ENCODE peak calls at places on chromosomes 16 and 17, in five cellular contexts. F, R, G, X and J are unnamed samples. For H3K4me1, the result is how much of the 10 kb centered on the place peaks cover.

GRCh38 chr16:46972971-46973456 is 460 bp downstream of the DNAJA2 start:
- DNase-seq in F (peak), X (peak), G (peak), R (peak), J (no peak)

GRCh38 chr16:24382929-24383328 is 126.8 kb downstream of the CACNG3 start:
- DNase-seq in X (no peak), R (no peak), G (no peak), F (no peak), J (no peak)

GRCh38 chr17:4584125-4584834 is at the start of gene SMTNL2:
- DNase-seq in G (no peak), F (peak), X (no peak), R (peak), J (no peak)

GRCh38 chr17:41527076-41528023 is 758 bp downstream of the KRT19 start:
- DNase-seq in F (no peak), X (no peak), G (peak), R (no peak), J (no peak)

GRCh38 chr17:43616865-43617264 is 44.9 kb downstream of the MEOX1 start:
- DNase-seq in R (no peak), G (no peak), X (no peak), F (no peak), J (no peak)

GRCh38 chr17:4453821-4454591 is 20.3 kb downstream of the SPNS3 start:
- DNase-seq in F (no peak), R (no peak), G (no peak), X (no peak), J (no peak)

GRCh38 chr17:81980122-81980521 is 2.7 kb downstream of the ASPSCR1 start:
- DNase-seq in G (no peak), F (no peak), X (no peak), R (no peak), J (no peak)

GRCh38 chr16:19377864-19378263 is 39.8 kb upstream of the TMC5 start:
- DNase-seq in F (no peak), X (no peak), G (no peak), R (no peak), J (no peak)

GRCh38 chr17:4605826-4606225 is 21.5 kb downstream of the SMTNL2 start:
- DNase-seq in F (no peak), R (peak), G (no peak), X (no peak), J (no peak)

GRCh38 chr16:75616541-75617010 is 6.5 kb downstream of the ADAT1 start:
- DNase-seq in G (no peak), F (no peak), R (no peak), X (no peak), J (no peak)

GRCh38 chr17:78120971-78121800 is 7.4 kb downstream of the TMC6 start:
- DNase-seq in F (no peak), R (no peak), G (no peak), X (no peak), J (no peak)

GRCh38 chr16:88116121-88116900 is 165.1 kb downstream of the BANP start:
- DNase-seq in X (no peak), R (no peak), F (no peak), G (no peak), J (no peak)

GRCh38 chr17:78230996-78231931 is at the start of gene TMEM235:
- DNase-seq in R (no peak), X (no peak), G (no peak), F (no peak), J (no peak)

GRCh38 chr17:11511696-11512095 is 86.6 kb upstream of the DNAH9 start:
- DNase-seq in X (no peak), G (no peak), R (no peak), F (no peak), J (no peak)

GRCh38 chr16:9148376-9149015 is 57.1 kb downstream of the HAPSTR1 start:
- DNase-seq in X (no peak), R (no peak), F (no peak), G (no peak), J (no peak)

GRCh38 chr17:78117027-78117981 is 11.3 kb downstream of the TMC6 start:
- DNase-seq in F (no peak), R (no peak), G (no peak), X (no peak), J (no peak)

GRCh38 chr17:77323413-77324171 is 182.8 kb downstream of the SEC14L1 start:
- DNase-seq in G (no peak), R (no peak), F (peak), X (no peak), J (no peak)

GRCh38 chr17:61805399-61805798 is 57.9 kb downstream of the BRIP1 start:
- DNase-seq in F (no peak), G (no peak), X (no peak), R (no peak), J (no peak)

GRCh38 chr16:86834451-86835035 is 256.2 kb downstream of the FOXL1 start:
- DNase-seq in X (no peak), G (no peak), F (peak), R (no peak), J (no peak)

GRCh38 chr16:4891886-4892216 is 44.6 kb downstream of the UBN1 start:
- DNase-seq in X (no peak), F (no peak), G (no peak), R (no peak), J (no peak)

GRCh38 chr17:72588961-72589360 is 468.1 kb downstream of the SOX9 start:
- DNase-seq in R (no peak), G (peak), X (no peak), F (no peak), J (no peak)

GRCh38 chr17:14427914-14428639 is 127.2 kb downstream of the HS3ST3B1 start:
- DNase-seq in R (no peak), F (no peak), G (no peak), X (no peak), J (no peak)

GRCh38 chr17:78355701-78356100 is 4.2 kb downstream of the SOCS3 start:
- DNase-seq in G (no peak), F (no peak), X (no peak), R (no peak), J (no peak)

GRCh38 chr16:74773431-74774222 is 993 bp downstream of the FA2H start:
- DNase-seq in X (no peak), R (no peak), F (no peak), G (no peak), J (no peak)

GRCh38 chr17:6269474-6269873 is 165.4 kb downstream of the AIPL1 start:
- DNase-seq in G (no peak), R (peak), F (no peak), X (no peak), J (no peak)

GRCh38 chr16:67530013-67530939 is 1.6 kb downstream of the RIPOR1 start:
- DNase-seq in F (peak), R (peak), G (peak), X (peak), J (no peak)

GRCh38 chr16:23753908-23754593 is 775 bp upstream of the CHP2 start:
- DNase-seq in F (no peak), X (peak), G (no peak), R (no peak), J (no peak)

GRCh38 chr17:72456026-72456569 is 335.3 kb downstream of the SOX9 start:
- DNase-seq in R (no peak), X (no peak), G (no peak), F (no peak), J (no peak)

GRCh38 chr17:81910840-81911276 is 341 bp downstream of the PCYT2 start:
- DNase-seq in R (no peak), G (no peak), X (no peak), F (no peak), J (no peak)

GRCh38 chr17:8341456-8341855 is 1.8 kb downstream of the ODF4 start:
- DNase-seq in R (no peak), G (no peak), X (no peak), F (no peak), J (no peak)

GRCh38 chr17:58308985-58309917 is 19.3 kb downstream of the TSPOAP1 start:
- DNase-seq in F (no peak), R (no peak), G (peak), X (no peak), J (peak)

GRCh38 chr16:30472328-30472942 is at the start of gene ITGAL:
- DNase-seq in G (peak), X (peak), F (peak), R (peak), J (no peak)

GRCh38 chr16:30470170-30470512 is 2.4 kb upstream of the ITGAL start:
- DNase-seq in G (no peak), X (no peak), F (no peak), R (no peak), J (no peak)

GRCh38 chr16:30473231-30474061 is 904 bp downstream of the ITGAL start:
- DNase-seq in X (no peak), R (no peak), G (no peak), F (no peak), J (no peak)

GRCh38 chr16:30474062-30474452 is 1.5 kb downstream of the ITGAL start:
- DNase-seq in G (no peak), R (no peak), X (no peak), F (no peak), J (no peak)

DNA sequence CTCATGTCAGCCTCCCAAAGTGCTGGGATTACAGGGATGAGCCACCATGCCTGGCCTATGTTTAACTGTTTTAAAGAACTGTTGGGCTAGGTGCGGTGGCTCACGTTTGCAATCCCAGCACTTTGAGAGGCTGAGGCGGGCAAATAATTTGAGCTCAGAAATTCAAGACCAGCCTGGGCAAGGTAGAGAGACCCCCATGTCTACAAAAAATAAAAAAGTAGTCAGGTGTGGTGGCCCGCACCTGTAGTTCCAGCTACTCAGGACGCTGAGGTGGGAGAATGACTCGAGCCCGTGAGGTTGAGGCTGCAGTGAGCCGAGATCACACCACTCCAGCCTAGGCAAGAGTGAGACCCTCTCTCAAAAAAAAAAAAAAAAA is 1.9 kb upstream of the ITGAL start:
- DNase-seq in G (no peak), X (no peak), R (no peak), F (no peak), J (no peak)
- H3K4me1 ChIP-seq in G (under half), X (under half), R (under half), F (under half), J (under half)

GRCh38 chr17:20068445-20068844 is 59.3 kb downstream of the SPECC1 start:
- DNase-seq in X (no peak), F (no peak), R (no peak), G (no peak), J (no peak)

GRCh38 chr17:20071824-20072691 is 62.9 kb downstream of the SPECC1 start:
- DNase-seq in R (no peak), X (no peak), F (no peak), G (no peak), J (no peak)

GRCh38 chr17:20063665-20064648 is 54.8 kb downstream of the SPECC1 start:
- DNase-seq in F (peak), X (peak), G (peak), R (peak), J (peak)

DNA sequence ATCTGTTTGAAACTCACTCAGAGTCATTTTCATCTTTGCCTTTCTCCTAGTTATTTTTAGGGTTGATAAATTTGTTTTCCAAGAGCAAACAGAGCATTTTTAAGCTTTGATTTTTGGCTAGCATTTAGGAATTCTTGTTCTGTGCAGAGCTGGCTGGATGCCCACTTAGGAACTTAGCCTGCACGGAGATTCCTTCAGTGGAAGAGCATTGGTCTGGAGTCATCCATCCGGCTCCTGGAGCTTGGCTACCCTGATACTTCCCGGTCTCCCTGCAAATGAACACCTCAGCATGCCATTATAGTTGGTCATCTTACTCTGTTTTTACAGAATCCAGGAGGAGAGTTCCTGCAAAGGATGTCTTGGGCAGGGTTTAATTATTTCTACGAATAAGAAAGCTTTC is 57.1 kb downstream of the SPECC1 start:
- DNase-seq in X (peak), R (peak), F (no peak), G (no peak), J (no peak)
- H3K4me1 ChIP-seq in X (under half), R (under half), F (under half), G (under half), J (under half)

GRCh38 chr16:50763211-50763610 is 21.3 kb downstream of the CYLD start:
- DNase-seq in R (no peak), F (no peak), G (no peak), X (no peak), J (no peak)

GRCh38 chr16:50765246-50765645 is 23.4 kb downstream of the CYLD start:
- DNase-seq in F (no peak), R (no peak), X (no peak), G (no peak), J (no peak)

GRCh38 chr16:50765866-50766265 is 24.0 kb downstream of the CYLD start:
- DNase-seq in F (no peak), G (no peak), X (no peak), R (no peak), J (no peak)

GRCh38 chr16:50762241-50762640 is 20.4 kb downstream of the CYLD start:
- DNase-seq in X (no peak), R (no peak), G (no peak), F (no peak), J (no peak)

DNA sequence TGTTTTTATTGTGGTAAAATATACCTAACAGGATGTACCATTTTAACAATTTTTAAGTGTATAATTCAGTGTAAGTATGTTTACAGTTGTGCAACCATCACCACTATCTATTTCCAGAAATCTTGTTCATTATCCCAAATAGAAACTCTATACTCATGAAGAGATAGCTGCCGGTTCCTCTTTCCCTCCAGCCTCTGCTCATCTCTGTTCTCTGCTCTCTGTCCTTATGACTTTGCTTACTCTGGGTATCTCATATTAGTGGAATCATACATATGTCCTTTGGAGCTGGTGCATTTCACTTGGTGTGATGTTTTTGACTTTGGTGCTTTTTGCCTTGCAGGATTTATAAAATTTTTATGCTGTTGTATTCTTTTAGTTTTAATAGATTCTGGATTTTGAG is 19.4 kb downstream of the CYLD start:
- DNase-seq in F (no peak), X (no peak), G (no peak), R (no peak), J (no peak)
- H3K4me1 ChIP-seq in F (under half), X (under half), G (under half), R (under half), J (under half)

DNA sequence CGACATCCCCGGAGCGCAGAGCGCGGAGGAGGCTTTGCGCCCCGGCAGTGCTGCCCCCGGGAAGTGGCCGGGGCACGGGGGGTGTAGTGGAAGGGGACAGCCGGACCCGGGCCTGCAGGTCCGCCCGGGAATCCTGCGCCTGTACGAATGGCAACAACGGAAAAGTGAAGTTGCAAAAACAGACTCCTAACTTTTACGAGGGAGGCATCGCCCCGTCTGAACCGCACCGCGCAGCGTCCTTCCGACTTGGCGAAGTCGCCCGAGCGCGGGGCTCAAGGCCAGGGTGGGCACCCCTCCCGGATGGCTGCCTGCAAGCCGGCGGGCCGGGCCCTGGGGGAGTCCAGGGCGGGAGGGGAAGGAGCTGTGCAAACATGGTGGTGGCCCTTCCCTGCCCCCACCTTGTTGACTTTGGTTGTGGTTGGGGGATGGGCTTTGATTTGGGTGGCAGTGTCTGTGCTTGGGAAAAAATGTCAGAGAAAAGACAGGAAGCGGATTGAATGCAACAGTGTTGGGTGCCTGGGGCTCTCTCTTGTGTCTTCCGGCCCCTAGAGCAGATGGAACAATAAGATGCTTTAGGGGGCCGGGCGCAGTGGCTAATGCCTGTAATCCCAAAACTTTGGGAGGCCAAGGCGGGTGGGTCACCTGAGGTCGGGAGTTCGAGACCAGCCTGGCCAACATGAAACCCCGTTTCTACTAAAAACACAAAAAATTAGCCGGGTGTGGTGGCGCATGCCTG is 675 bp downstream of the RNF213 start:
- DNase-seq in F (peak), R (peak), X (no peak), G (peak), J (peak)
- H3K4me1 ChIP-seq in F (under half), R (half or more), X (under half), G (under half), J (half or more)

DNA sequence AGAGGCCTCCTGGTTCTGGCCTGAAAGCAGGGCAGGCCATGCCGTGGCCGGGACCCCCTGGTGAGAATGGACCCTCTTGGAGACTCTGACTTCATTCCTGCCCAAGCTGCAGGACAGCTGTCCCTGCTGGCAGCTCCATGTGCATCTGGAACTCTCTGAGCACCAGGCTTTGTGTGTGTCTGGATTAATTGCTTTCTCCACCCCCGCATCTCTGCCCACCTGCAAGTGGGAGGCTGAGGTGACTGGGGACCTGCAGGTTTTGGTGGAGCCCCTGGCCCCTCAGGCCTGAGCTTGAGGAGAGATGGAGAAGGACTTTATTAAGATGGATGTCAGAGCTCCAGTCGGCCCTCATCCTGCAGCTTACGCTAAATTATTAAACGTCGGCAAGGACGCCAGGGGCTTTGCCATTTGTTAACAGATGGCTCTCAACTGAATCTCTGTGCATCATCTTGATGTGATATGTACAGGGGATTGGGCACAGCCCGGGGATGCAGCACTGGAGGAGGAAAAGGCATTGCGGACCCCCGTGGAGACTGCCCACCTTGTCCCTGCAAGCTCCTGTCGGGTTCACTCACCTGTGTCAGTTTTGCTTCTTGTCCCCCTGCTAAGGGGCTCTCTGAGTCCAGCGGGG is 154.2 kb upstream of the RPL38 start:
- DNase-seq in F (no peak), R (no peak), G (no peak), X (no peak), J (no peak)
- H3K4me1 ChIP-seq in F (under half), R (under half), G (under half), X (under half), J (under half)

DNA sequence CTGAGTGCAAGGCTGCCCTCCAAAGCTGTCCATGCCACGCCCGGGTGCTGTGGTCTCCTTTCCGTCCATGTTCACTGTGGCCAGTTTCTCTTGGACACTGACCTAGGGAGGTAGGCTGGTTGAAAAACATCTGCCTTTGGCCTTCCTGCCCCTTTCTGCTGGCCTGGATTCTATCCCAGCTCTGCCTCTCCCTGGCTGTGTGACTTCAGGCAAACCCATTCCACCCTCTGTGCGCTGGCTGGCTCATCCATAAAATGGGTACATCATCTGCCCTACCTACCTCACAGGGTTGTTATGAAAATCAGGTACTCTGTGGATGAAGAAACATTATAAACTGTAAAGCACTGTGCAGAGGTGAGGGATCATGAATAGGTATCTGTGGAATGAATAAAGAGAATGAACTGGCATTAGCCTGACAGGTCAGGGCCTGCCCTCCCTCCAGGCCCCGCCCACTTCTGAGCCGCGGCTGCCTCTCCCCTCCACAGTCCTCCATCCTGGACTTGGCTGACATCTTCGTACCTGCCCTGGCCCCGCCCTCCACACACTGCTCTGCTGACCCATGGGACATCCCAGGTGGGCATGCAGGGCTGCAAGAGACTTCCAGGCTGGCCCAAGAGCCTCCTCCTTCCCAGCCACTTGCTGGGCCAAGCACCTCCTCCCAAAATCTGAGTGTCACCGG is 7.1 kb upstream of the SPATA20 start:
- DNase-seq in F (no peak), G (no peak), R (no peak), X (no peak), J (no peak)
- H3K4me1 ChIP-seq in F (under half), G (under half), R (under half), X (under half), J (under half)